ENCODE peak calls at places on chromosomes 16 and 17, in six cellular contexts. R is prostate gland, V is astrocyte of the spinal cord, U is brain microvascular endothelial cell, Z is psoas muscle, N is HepG2. M is an unnamed sample.

GRCh38 chr16:77998350-77999023 is 23.9 kb upstream of the CLEC3A start:
- DNase-seq in Z (no peak), R (no peak), N (peak), V (no peak), U (no peak), M (no peak)

GRCh38 chr17:81537343-81537855 is 9.2 kb downstream of the FSCN2 start:
- DNase-seq in Z (peak), R (no peak), U (no peak), V (no peak), N (no peak), M (no peak)

GRCh38 chr17:76899414-76899813 is 31.2 kb downstream of the MGAT5B start:
- DNase-seq in R (no peak), V (no peak), N (no peak), Z (no peak), U (no peak), M (no peak)

GRCh38 chr16:68427649-68428303 is 20.5 kb downstream of the SMPD3 start:
- DNase-seq in V (no peak), Z (no peak), R (no peak), U (no peak), N (no peak), M (no peak)

GRCh38 chr17:78883090-78883532 is 19.9 kb downstream of the CEP295NL start:
- DNase-seq in U (peak), N (peak), R (no peak), V (peak), Z (peak), M (peak)

GRCh38 chr17:39051001-39051605 is 83.9 kb upstream of the FBXO47 start:
- DNase-seq in N (no peak), U (no peak), R (no peak), V (no peak), Z (no peak), M (no peak)

GRCh38 chr16:8674413-8675022 is at the start of gene ABAT:
- DNase-seq in Z (peak), U (peak), R (peak), V (peak), N (peak), M (peak)

GRCh38 chr17:59427996-59428395 is 96.5 kb downstream of the YPEL2 start:
- DNase-seq in R (no peak), U (no peak), N (no peak), Z (no peak), V (no peak), M (no peak)

GRCh38 chr17:8087075-8087941 is at the start of gene ALOX12B:
- DNase-seq in U (no peak), Z (no peak), V (no peak), N (no peak), R (no peak), M (no peak)

GRCh38 chr17:17710728-17711541 is 29.7 kb downstream of the RAI1 start:
- DNase-seq in R (peak), Z (no peak), U (peak), V (peak), N (peak), M (peak)

GRCh38 chr16:3032624-3033023 is 4.1 kb downstream of the BICDL2 start:
- DNase-seq in U (no peak), Z (no peak), V (no peak), N (no peak), R (no peak), M (no peak)

GRCh38 chr17:71941920-71942319 is 178.9 kb upstream of the SOX9 start:
- DNase-seq in U (no peak), V (no peak), R (no peak), N (no peak), Z (no peak), M (no peak)

GRCh38 chr16:2838928-2839327 is 8.8 kb downstream of the ZG16B start:
- DNase-seq in Z (peak), U (peak), R (peak), N (peak), V (peak), M (peak)

GRCh38 chr17:76273923-76274558 is 8.9 kb downstream of the UBALD2 start:
- DNase-seq in R (no peak), V (no peak), N (no peak), Z (no peak), U (no peak), M (no peak)

GRCh38 chr16:15807603-15808009 is 49.2 kb downstream of the MYH11 start:
- DNase-seq in N (no peak), U (peak), R (no peak), V (peak), Z (no peak), M (no peak)

GRCh38 chr17:9330140-9330902 is 245.3 kb downstream of the STX8 start:
- DNase-seq in U (no peak), Z (no peak), V (no peak), R (no peak), N (no peak), M (no peak)

GRCh38 chr16:87392823-87393679 is 915 bp downstream of the MAP1LC3B start:
- DNase-seq in U (no peak), Z (no peak), V (peak), R (no peak), N (no peak), M (no peak)

GRCh38 chr16:86951831-86952598 is 365.2 kb downstream of the C16orf95 start:
- DNase-seq in N (no peak), R (no peak), U (peak), Z (peak), V (peak), M (peak)

GRCh38 chr17:10031102-10031501 is 126.0 kb upstream of the RCVRN start:
- DNase-seq in Z (no peak), R (no peak), N (no peak), V (no peak), U (no peak), M (no peak)

GRCh38 chr16:2691491-2692248 is 9.3 kb downstream of the KCTD5 start:
- DNase-seq in Z (peak), U (no peak), N (no peak), R (no peak), V (no peak), M (no peak)

GRCh38 chr16:84143784-84144199 is 1.2 kb downstream of the HSDL1 start:
- DNase-seq in U (no peak), V (no peak), N (no peak), R (no peak), Z (no peak), M (no peak)

GRCh38 chr16:73033271-73033998 is 14.5 kb downstream of the ZFHX3 start:
- DNase-seq in Z (no peak), V (no peak), N (no peak), R (no peak), U (no peak), M (no peak)

GRCh38 chr17:20213429-20213828 is 204.3 kb downstream of the SPECC1 start:
- DNase-seq in R (no peak), V (no peak), Z (no peak), U (no peak), N (no peak), M (no peak)

GRCh38 chr17:18119938-18120337 is 11.4 kb downstream of the MYO15A start:
- DNase-seq in V (no peak), N (no peak), U (no peak), Z (no peak), R (no peak), M (no peak)

GRCh38 chr16:58842746-58843145 is 108.6 kb upstream of the GOT2 start:
- DNase-seq in U (no peak), Z (no peak), R (no peak), V (no peak), N (no peak), M (no peak)
- H3K4me3 ChIP-seq in U (no peak), Z (no peak), R (no peak), V (no peak), N (no peak), M (no peak)

GRCh38 chr16:536746-537145 is 9.2 kb downstream of the CAPN15 start:
- DNase-seq in U (no peak), V (no peak), Z (no peak), R (no peak), N (no peak), M (no peak)

GRCh38 chr16:535446-536405 is 8.2 kb downstream of the CAPN15 start:
- DNase-seq in N (no peak), Z (peak), R (no peak), U (peak), V (peak), M (no peak)

GRCh38 chr16:534856-535445 is 7.4 kb downstream of the CAPN15 start:
- DNase-seq in R (no peak), Z (no peak), U (no peak), N (no peak), V (no peak), M (no peak)

GRCh38 chr16:539901-540530 is 12.5 kb downstream of the CAPN15 start:
- DNase-seq in R (no peak), Z (no peak), N (no peak), U (peak), V (peak), M (no peak)

GRCh38 chr16:537415-538335 is 10.2 kb downstream of the CAPN15 start:
- DNase-seq in R (no peak), N (no peak), U (no peak), V (no peak), Z (no peak), M (no peak)
- TF ChIP-seq CTCF in R (no peak), N (peak), U (peak), V (peak), Z (no peak), M (peak)

DNA sequence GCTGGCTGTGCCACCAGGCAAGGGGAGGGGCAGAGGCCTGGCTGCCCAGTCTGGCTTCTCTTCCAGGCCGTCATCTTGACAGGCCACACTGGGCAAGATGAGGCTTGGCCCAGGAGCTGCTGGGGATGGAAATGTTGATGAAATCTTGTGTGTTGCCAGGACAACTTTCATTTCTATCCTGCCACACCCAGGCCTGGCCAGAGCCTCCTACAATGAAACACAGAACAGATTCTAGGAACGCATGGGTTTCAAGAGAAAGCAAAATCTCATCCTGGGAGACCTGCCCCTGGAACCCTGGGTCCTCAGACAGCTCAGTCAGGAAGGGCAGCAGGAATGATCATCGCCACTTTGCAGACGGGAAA is 9.3 kb downstream of the HEXIM2 start:
- DNase-seq in N (no peak), U (peak), V (peak), R (peak), Z (peak), M (no peak)
- H3K4me3 ChIP-seq in N (peak), U (peak), V (no peak), R (no peak), Z (peak), M (peak)

GRCh38 chr17:37221865-37222264 is 153.9 kb upstream of the C17orf78 start:
- DNase-seq in N (no peak), V (no peak), Z (no peak), R (no peak), U (no peak), M (no peak)
- TF ChIP-seq CTCF in N (no peak), V (peak), Z (no peak), R (no peak), U (peak), M (peak)

DNA sequence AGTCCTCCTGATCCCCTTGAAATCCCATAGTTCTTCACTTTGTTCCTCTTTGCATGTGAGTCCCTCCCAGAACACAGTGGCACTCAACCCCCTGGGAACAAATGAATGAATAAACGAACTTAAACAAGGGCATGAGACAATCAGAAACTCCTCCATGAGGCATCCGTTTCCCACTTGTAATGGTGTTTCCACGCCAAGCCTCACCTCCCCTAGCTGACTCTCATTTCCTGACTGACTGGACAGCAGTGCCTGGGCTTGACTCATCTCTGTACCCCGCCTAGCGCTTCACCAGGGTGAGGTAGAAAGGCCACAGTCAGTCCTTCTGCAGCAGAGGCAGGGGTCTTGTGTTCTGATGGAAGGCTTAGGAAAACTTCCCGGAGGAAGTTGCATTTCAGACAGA is 14.2 kb downstream of the KIF1C start:
- DNase-seq in U (peak), R (no peak), Z (no peak), V (peak), N (no peak), M (no peak)
- H3K4me3 ChIP-seq in U (no peak), R (no peak), Z (no peak), V (no peak), N (no peak), M (no peak)

GRCh38 chr16:27323781-27324561 is 10.2 kb downstream of the IL4R start:
- DNase-seq in N (no peak), V (no peak), Z (no peak), R (no peak), U (no peak), M (no peak)
- TF ChIP-seq CTCF in N (no peak), V (no peak), Z (no peak), R (no peak), U (no peak), M (no peak)

GRCh38 chr17:69269174-69269998 is 40.8 kb upstream of the ABCA10 start:
- DNase-seq in Z (no peak), N (peak), U (peak), V (peak), R (no peak), M (peak)

GRCh38 chr17:69267219-69267618 is 38.6 kb upstream of the ABCA10 start:
- DNase-seq in R (no peak), Z (no peak), N (no peak), U (no peak), V (no peak), M (no peak)

GRCh38 chr17:69265873-69266272 is 37.2 kb upstream of the ABCA10 start:
- DNase-seq in Z (no peak), R (no peak), U (no peak), V (no peak), N (no peak), M (no peak)

GRCh38 chr17:69268442-69269068 is 39.9 kb upstream of the ABCA10 start:
- DNase-seq in Z (no peak), V (no peak), N (peak), U (no peak), R (no peak), M (no peak)
- H3K4me3 ChIP-seq in Z (no peak), V (no peak), N (peak), U (no peak), R (no peak), M (no peak)

M was measured in HFF-Myc.